ENCODE peak calls at places on chromosomes 3 and 15, in four cellular contexts. D, E, Y and V are unnamed samples.

GRCh38 chr3:187742351-187743171 is 2.7 kb downstream of the BCL6 start:
- DNase-seq in D (peak), E (peak), Y (no peak), V (peak)

GRCh38 chr3:98986073-98986472 is 84.6 kb upstream of the DCBLD2 start:
- DNase-seq in D (peak), E (no peak), Y (no peak), V (no peak)

GRCh38 chr3:89221913-89222312 is 114.5 kb downstream of the EPHA3 start:
- DNase-seq in D (no peak), E (no peak), Y (no peak), V (no peak)

GRCh38 chr15:76667943-76668715 is 237.0 kb downstream of the SCAPER start:
- DNase-seq in D (no peak), E (no peak), Y (no peak), V (no peak)

GRCh38 chr3:61788623-61789507 is 227.5 kb downstream of the PTPRG start:
- DNase-seq in D (no peak), E (no peak), Y (no peak), V (no peak)

GRCh38 chr3:172562881-172563835 is 39.9 kb upstream of the TNFSF10 start:
- DNase-seq in D (peak), E (no peak), Y (peak), V (no peak)

GRCh38 chr3:71570453-71571038 is 13.0 kb downstream of the FOXP1 start:
- DNase-seq in D (no peak), E (no peak), Y (no peak), V (no peak)

GRCh38 chr3:121592856-121593702 is at the start of gene FBXO40:
- DNase-seq in D (peak), E (peak), Y (no peak), V (no peak)

GRCh38 chr3:51358981-51359380 is 26.1 kb upstream of the MANF start:
- DNase-seq in D (no peak), E (no peak), Y (no peak), V (no peak)

GRCh38 chr3:120302361-120302760 is 17.3 kb upstream of the GPR156 start:
- DNase-seq in D (no peak), E (no peak), Y (no peak), V (no peak)

GRCh38 chr3:15040844-15041243 is 24.3 kb downstream of the MRPS25 start:
- DNase-seq in D (no peak), E (peak), Y (no peak), V (no peak)

GRCh38 chr15:72813345-72814004 is 29.9 kb upstream of the ADPGK start:
- DNase-seq in D (no peak), E (no peak), Y (no peak), V (no peak)

GRCh38 chr15:59022188-59022587 is 34.7 kb downstream of the RNF111 start:
- DNase-seq in D (no peak), E (no peak), Y (no peak), V (no peak)

GRCh38 chr3:31170932-31171670 is 276.6 kb upstream of the GADL1 start:
- DNase-seq in D (no peak), E (no peak), Y (no peak), V (no peak)

GRCh38 chr3:149641011-149641728 is 16.7 kb downstream of the WWTR1 start:
- DNase-seq in D (no peak), E (no peak), Y (no peak), V (no peak)

GRCh38 chr15:68484696-68485400 is 52.9 kb upstream of the ITGA11 start:
- DNase-seq in D (peak), E (no peak), Y (no peak), V (no peak)

GRCh38 chr3:4821975-4822374 is 157.3 kb upstream of the BHLHE40 start:
- DNase-seq in D (no peak), E (no peak), Y (no peak), V (peak)

GRCh38 chr15:38876211-38876610 is 311.6 kb upstream of the RASGRP1 start:
- DNase-seq in D (no peak), E (no peak), Y (no peak), V (no peak)

GRCh38 chr3:51934991-51935885 is 6.5 kb downstream of the RRP9 start:
- DNase-seq in D (no peak), E (no peak), Y (peak), V (peak)

DNA sequence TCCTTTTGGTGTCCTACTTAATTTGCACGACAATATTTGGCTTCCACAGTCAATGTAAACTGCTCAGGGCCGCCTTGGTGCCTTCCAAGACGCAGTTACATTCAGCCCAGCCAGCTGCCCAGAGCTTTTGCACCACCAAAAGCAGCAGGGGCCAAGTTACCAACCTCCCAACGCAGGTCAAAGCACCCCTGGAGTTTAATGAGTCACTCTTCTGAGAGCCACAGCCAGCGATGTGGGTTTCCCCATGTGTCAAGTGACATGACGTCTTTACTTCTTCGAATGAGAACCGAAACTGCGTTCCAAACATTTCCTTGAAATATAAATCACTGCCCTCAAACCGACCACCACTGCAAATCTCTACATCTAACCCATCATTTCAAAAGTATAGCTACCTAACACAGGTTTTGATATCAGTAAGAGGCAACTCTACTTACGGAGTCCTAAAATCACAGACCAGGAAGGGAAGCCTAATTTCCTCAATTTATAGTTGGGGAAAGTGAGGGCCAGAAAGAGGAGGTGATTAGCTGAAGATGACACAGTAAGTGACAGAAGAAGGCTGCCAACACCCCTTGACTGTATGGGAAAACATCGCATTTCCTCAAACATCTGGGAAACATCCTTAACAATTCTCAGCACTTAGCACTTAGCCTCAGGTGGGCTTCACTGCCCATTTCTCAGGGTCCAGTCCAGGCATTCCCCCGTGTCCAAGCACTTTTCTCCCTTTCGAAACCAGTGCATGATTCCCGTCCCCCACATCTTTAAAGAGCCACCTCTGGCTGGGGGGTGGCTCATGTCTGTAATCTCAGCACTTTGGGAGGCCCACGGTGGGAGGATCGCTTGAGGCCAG is 24.5 kb downstream of the MB21D2 start:
- DNase-seq in D (no peak), E (peak), Y (peak), V (no peak)
- TF ChIP-seq POLR2A in D (no peak), E (no peak), Y (no peak), V (no peak)

DNA sequence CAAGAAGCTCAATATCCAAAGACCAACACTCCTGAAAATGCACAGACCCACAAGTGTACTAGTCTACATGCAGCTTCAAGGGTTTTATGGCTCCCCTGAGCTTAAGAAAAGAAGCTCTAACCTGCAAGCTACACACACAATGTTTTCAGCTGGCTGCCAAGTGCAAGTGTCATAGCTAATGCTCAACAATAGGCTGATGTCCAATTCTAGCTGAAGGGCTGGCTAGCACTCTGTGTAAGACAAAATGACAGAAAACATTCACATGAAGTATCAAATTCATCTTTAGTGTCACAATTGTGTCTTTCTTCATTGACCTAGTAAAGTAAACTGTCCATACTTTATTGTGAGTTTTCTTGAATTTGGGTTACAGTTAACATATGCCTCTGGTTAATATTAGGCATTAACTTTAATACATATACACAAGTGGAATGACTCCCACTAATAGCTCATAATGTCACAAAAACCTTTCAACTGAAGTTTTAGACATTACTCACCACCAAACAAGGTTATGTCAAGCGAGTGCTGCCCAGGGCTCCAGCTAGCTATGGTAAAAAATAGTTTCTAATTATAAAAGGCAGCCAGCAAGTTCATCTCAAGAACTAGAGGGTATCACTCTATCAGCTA is 15.1 kb downstream of the ABI3BP start:
- DNase-seq in D (no peak), E (no peak), Y (peak), V (no peak)
- TF ChIP-seq EP300 in D (no peak), E (no peak), Y (no peak), V (no peak)

DNA sequence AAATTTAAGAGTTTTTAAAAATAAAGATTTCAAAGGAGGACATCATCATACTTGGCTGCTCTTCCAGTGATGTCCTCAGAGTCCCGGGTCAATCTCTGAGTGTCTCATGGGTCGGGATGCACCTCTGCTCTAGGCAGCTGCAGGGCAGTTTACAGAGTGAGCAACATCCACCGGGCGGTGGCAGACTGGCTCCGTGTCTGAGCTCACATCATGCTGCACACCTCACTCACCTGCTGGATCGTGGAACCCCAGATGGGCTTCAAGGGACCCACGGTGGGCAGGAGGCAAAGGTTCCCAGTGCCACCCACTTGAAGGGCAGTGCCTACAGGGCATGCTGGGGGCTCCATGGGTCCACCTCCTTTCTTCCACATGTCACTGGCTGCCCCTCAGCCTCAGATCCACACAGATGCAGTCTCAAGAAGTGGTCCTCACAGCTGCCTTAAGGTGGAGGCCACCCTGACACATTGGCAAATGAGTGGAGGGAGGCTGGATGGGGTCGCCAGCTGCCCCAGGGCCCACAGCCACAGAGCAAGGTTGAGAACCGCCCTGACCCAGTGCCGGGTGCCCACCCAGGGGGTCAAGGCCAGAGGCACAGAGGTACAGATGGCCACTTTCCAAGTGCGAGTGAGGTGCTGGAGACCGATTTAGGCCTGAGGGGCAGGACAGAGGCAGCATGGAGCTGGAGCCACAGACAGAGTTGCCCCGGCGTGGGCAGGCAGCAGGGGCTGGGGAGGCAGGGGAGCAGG is 25.2 kb downstream of the CYFIP1 start:
- DNase-seq in D (no peak), E (no peak), Y (peak), V (no peak)
- TF ChIP-seq CTCF in D (no peak), E (no peak), Y (no peak), V (no peak)

GRCh38 chr3:196563721-196564225 is 4.6 kb downstream of the WDR53 start:
- DNase-seq in D (no peak), E (peak), Y (no peak), V (no peak)

GRCh38 chr3:196569003-196569516 is 600 bp downstream of the FBXO45 start:
- DNase-seq in D (peak), E (peak), Y (peak), V (peak)

GRCh38 chr3:196572389-196572788 is 3.9 kb downstream of the FBXO45 start:
- DNase-seq in D (no peak), E (peak), Y (no peak), V (no peak)

GRCh38 chr3:196568246-196569002 is at the start of the genes FBXO45 and WDR53:
- DNase-seq in D (peak), E (peak), Y (peak), V (peak)
- TF ChIP-seq POLR2A in D (peak), E (peak), Y (peak), V (peak)

GRCh38 chr3:174425422-174425821 is 433.7 kb upstream of the NAALADL2 start:
- DNase-seq in D (no peak), E (no peak), Y (no peak), V (no peak)
- TF ChIP-seq EP300 in D (no peak), E (no peak), Y (no peak), V (no peak)

GRCh38 chr3:23915537-23916108 is 1.2 kb downstream of the NKIRAS1 start:
- DNase-seq in D (no peak), E (peak), Y (no peak), V (no peak)

GRCh38 chr3:23919628-23920027 is 2.7 kb downstream of the RPL15 start:
- DNase-seq in D (no peak), E (no peak), Y (no peak), V (no peak)

GRCh38 chr3:23913873-23914743 is 2.7 kb downstream of the NKIRAS1 start:
- DNase-seq in D (no peak), E (no peak), Y (no peak), V (no peak)

GRCh38 chr3:23916152-23916885 is 471 bp downstream of the NKIRAS1 start:
- DNase-seq in D (no peak), E (no peak), Y (no peak), V (no peak)

DNA sequence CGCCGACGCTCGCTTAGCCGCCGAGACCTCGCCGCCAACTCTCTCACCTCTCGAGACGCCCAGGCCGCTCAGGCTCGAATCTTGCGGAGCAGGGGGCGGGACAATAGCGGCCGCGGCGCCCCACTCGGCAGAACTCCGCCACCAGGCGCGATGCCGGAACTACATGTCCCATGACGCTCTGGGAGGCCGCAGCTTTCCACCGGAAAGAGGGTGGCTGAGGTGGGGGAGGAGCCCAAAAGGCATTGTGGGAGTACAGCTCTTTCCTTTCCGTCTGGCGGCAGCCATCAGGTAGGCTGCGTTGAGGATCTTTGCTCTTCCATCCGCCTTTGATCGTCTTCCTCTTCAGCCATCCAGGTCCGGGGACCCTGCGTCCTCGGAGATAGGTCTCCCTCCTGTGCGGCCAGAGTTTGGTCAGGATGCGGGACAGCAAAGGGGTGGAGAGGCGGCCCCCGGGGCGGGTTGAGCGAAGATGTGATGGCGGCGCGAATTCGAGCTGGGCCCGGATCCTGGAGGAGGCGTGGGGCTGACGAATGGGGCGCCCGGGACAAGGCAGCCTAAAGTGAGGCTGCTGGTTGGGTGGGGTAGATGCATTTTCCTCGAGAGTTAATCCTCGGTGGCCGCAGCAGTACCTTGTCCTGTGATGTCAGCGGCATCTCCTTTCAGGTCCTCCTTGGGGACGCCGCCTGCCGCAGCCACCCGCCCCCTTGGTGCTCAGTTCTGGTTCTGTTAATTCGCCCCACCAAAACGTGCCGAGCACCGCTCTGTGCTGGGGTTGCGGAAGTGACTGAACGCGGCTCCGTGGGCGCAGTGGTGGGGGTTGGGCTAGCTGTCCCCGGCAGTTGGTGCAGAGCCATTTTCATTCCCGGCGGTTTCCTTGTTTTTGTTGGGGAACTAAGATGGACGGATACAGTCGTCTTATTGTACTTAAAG is at the start of the genes NKIRAS1 and RPL15:
- DNase-seq in D (peak), E (peak), Y (peak), V (peak)
- TF ChIP-seq CTCF in D (peak), E (peak), Y (peak), V (peak)

DNA sequence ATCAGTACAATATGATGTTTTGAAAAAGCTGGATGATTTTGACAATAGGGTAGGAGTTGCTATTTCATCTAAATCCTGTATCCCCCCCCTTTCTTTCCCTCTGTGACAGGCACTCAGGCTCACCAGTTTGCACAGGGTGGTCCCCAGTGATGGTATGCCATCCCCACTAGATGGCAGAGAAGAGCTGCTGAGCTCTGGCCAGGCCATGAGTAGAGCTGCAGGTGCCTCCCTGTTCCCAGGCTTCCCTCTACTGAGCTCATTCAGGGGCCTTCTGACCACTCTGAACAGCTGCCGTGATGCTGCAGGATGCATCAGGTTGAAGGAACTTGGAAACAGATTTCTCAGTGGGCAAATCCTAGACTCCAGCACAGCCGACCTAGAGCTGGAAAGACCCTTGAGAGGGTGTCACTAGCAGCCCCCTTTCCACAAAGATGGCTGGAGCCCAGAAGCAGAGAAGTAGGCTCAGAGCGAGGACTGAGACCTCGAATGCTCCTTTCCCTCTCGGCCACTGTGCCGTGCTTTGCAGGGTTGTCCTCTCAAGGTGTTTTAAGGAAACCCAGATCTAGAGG is 45.1 kb downstream of the EFCAB12 start:
- DNase-seq in D (peak), E (peak), Y (no peak), V (peak)
- TF ChIP-seq POLR2A in D (no peak), E (no peak), Y (no peak), V (no peak)